ENCODE peak calls at places on chromosome 6, in ten cellular contexts. One of them, this sample, is unnamed.

GRCh38 chr6:11174245-11174616 is 58.2 kb downstream of the NEDD9 start:
- DNase-seq in A549: no peak
- DNase-seq in Peyer's patch: no peak
- DNase-seq in H9: no peak
- DNase-seq in sigmoid colon: no peak
- DNase-seq in AG04449: no peak
- DNase-seq in epithelial cell of esophagus: no peak
- DNase-seq in GM06990: no peak
- DNase-seq in colonic mucosa: peak
- DNase-seq in astrocyte of the cerebellum: no peak
- DNase-seq in this sample: no peak

GRCh38 chr6:87730310-87730709 is 28.3 kb upstream of the AKIRIN2 start:
- DNase-seq in sigmoid colon: peak
- DNase-seq in colonic mucosa: peak
- DNase-seq in astrocyte of the cerebellum: no peak
- DNase-seq in A549: no peak
- DNase-seq in GM06990: no peak
- DNase-seq in AG04449: no peak
- DNase-seq in Peyer's patch: no peak
- DNase-seq in H9: no peak
- DNase-seq in epithelial cell of esophagus: peak
- DNase-seq in this sample: peak

GRCh38 chr6:106117579-106117978 is 31.4 kb downstream of the PRDM1 start:
- DNase-seq in epithelial cell of esophagus: no peak
- DNase-seq in colonic mucosa: no peak
- DNase-seq in AG04449: no peak
- DNase-seq in H9: no peak
- DNase-seq in astrocyte of the cerebellum: no peak
- DNase-seq in sigmoid colon: no peak
- DNase-seq in A549: no peak
- DNase-seq in Peyer's patch: peak
- DNase-seq in GM06990: no peak
- DNase-seq in this sample: no peak

GRCh38 chr6:125764105-125764671 is 14.8 kb downstream of the HEY2 start:
- DNase-seq in GM06990: no peak
- DNase-seq in epithelial cell of esophagus: no peak
- DNase-seq in H9: no peak
- DNase-seq in A549: no peak
- DNase-seq in astrocyte of the cerebellum: no peak
- DNase-seq in sigmoid colon: no peak
- DNase-seq in AG04449: no peak
- DNase-seq in colonic mucosa: no peak
- DNase-seq in Peyer's patch: no peak
- DNase-seq in this sample: no peak

GRCh38 chr6:170522565-170523183 is 30.4 kb downstream of the PSMB1 start:
- DNase-seq in GM06990: no peak
- DNase-seq in epithelial cell of esophagus: peak
- DNase-seq in colonic mucosa: no peak
- DNase-seq in H9: peak
- DNase-seq in Peyer's patch: no peak
- DNase-seq in A549: no peak
- DNase-seq in astrocyte of the cerebellum: no peak
- DNase-seq in AG04449: no peak
- DNase-seq in sigmoid colon: no peak
- DNase-seq in this sample: peak

GRCh38 chr6:108133594-108134179 is 32.1 kb upstream of the NR2E1 start:
- DNase-seq in epithelial cell of esophagus: peak
- DNase-seq in Peyer's patch: no peak
- DNase-seq in AG04449: peak
- DNase-seq in GM06990: no peak
- DNase-seq in A549: peak
- DNase-seq in astrocyte of the cerebellum: peak
- DNase-seq in colonic mucosa: peak
- DNase-seq in sigmoid colon: peak
- DNase-seq in H9: peak
- DNase-seq in this sample: peak

GRCh38 chr6:79070206-79070825 is 7.7 kb downstream of the PHIP start:
- DNase-seq in A549: no peak
- DNase-seq in epithelial cell of esophagus: no peak
- DNase-seq in AG04449: no peak
- DNase-seq in astrocyte of the cerebellum: no peak
- DNase-seq in colonic mucosa: no peak
- DNase-seq in H9: no peak
- DNase-seq in Peyer's patch: no peak
- DNase-seq in GM06990: peak
- DNase-seq in sigmoid colon: no peak
- DNase-seq in this sample: no peak

GRCh38 chr6:133983099-133983939 is 30.3 kb downstream of the TBPL1 start:
- DNase-seq in H9: no peak
- DNase-seq in epithelial cell of esophagus: peak
- DNase-seq in Peyer's patch: no peak
- DNase-seq in A549: no peak
- DNase-seq in sigmoid colon: no peak
- DNase-seq in astrocyte of the cerebellum: no peak
- DNase-seq in GM06990: no peak
- DNase-seq in colonic mucosa: no peak
- DNase-seq in AG04449: peak
- DNase-seq in this sample: peak

GRCh38 chr6:37244430-37245310 is 12.9 kb upstream of the TBC1D22B start:
- DNase-seq in Peyer's patch: peak
- DNase-seq in A549: no peak
- DNase-seq in GM06990: no peak
- DNase-seq in colonic mucosa: peak
- DNase-seq in sigmoid colon: peak
- DNase-seq in H9: no peak
- DNase-seq in AG04449: peak
- DNase-seq in astrocyte of the cerebellum: peak
- DNase-seq in epithelial cell of esophagus: peak
- DNase-seq in this sample: peak

GRCh38 chr6:111721677-111722219 is 116.1 kb upstream of the TRAF3IP2 start:
- DNase-seq in GM06990: no peak
- DNase-seq in epithelial cell of esophagus: peak
- DNase-seq in H9: peak
- DNase-seq in Peyer's patch: peak
- DNase-seq in colonic mucosa: peak
- DNase-seq in AG04449: no peak
- DNase-seq in A549: peak
- DNase-seq in sigmoid colon: no peak
- DNase-seq in astrocyte of the cerebellum: no peak
- DNase-seq in this sample: peak

GRCh38 chr6:31216208-31216898 is 45.9 kb upstream of the POU5F1 start:
- DNase-seq in GM06990: no peak
- DNase-seq in astrocyte of the cerebellum: no peak
- DNase-seq in epithelial cell of esophagus: peak
- DNase-seq in A549: no peak
- DNase-seq in sigmoid colon: no peak
- DNase-seq in AG04449: no peak
- DNase-seq in colonic mucosa: peak
- DNase-seq in H9: no peak
- DNase-seq in Peyer's patch: no peak
- DNase-seq in this sample: no peak

GRCh38 chr6:158262082-158262481 is 50.2 kb upstream of the TULP4 start:
- DNase-seq in Peyer's patch: no peak
- DNase-seq in epithelial cell of esophagus: no peak
- DNase-seq in GM06990: no peak
- DNase-seq in A549: no peak
- DNase-seq in sigmoid colon: no peak
- DNase-seq in AG04449: no peak
- DNase-seq in colonic mucosa: no peak
- DNase-seq in H9: no peak
- DNase-seq in astrocyte of the cerebellum: no peak
- DNase-seq in this sample: no peak

GRCh38 chr6:25962368-25963127 is at the start of gene TRIM38:
- DNase-seq in AG04449: peak
- DNase-seq in GM06990: peak
- DNase-seq in sigmoid colon: peak
- DNase-seq in epithelial cell of esophagus: peak
- DNase-seq in H9: peak
- DNase-seq in colonic mucosa: peak
- DNase-seq in A549: peak
- DNase-seq in astrocyte of the cerebellum: peak
- DNase-seq in Peyer's patch: peak
- DNase-seq in this sample: peak

GRCh38 chr6:62013719-62014118 is 272.3 kb downstream of the KHDRBS2 start:
- DNase-seq in astrocyte of the cerebellum: no peak
- DNase-seq in epithelial cell of esophagus: no peak
- DNase-seq in AG04449: no peak
- DNase-seq in H9: no peak
- DNase-seq in sigmoid colon: no peak
- DNase-seq in A549: no peak
- DNase-seq in Peyer's patch: no peak
- DNase-seq in GM06990: no peak
- DNase-seq in colonic mucosa: no peak
- DNase-seq in this sample: no peak

GRCh38 chr6:143607959-143608358 is 69.8 kb upstream of the PHACTR2 start:
- DNase-seq in astrocyte of the cerebellum: no peak
- DNase-seq in colonic mucosa: no peak
- DNase-seq in A549: no peak
- DNase-seq in epithelial cell of esophagus: peak
- DNase-seq in GM06990: no peak
- DNase-seq in H9: no peak
- DNase-seq in sigmoid colon: no peak
- DNase-seq in Peyer's patch: no peak
- DNase-seq in AG04449: no peak
- DNase-seq in this sample: no peak

GRCh38 chr6:125974214-125974866 is 12.0 kb upstream of the TRMT11 start:
- DNase-seq in astrocyte of the cerebellum: peak
- DNase-seq in epithelial cell of esophagus: peak
- DNase-seq in AG04449: no peak
- DNase-seq in sigmoid colon: no peak
- DNase-seq in colonic mucosa: no peak
- DNase-seq in Peyer's patch: no peak
- DNase-seq in H9: no peak
- DNase-seq in GM06990: no peak
- DNase-seq in A549: peak
- DNase-seq in this sample: peak

GRCh38 chr6:157273756-157274088 is 49.6 kb downstream of the TMEM242 start:
- DNase-seq in astrocyte of the cerebellum: no peak
- DNase-seq in H9: peak
- DNase-seq in epithelial cell of esophagus: peak
- DNase-seq in AG04449: no peak
- DNase-seq in GM06990: peak
- DNase-seq in sigmoid colon: no peak
- DNase-seq in Peyer's patch: peak
- DNase-seq in colonic mucosa: peak
- DNase-seq in A549: peak
- DNase-seq in this sample: no peak

DNA sequence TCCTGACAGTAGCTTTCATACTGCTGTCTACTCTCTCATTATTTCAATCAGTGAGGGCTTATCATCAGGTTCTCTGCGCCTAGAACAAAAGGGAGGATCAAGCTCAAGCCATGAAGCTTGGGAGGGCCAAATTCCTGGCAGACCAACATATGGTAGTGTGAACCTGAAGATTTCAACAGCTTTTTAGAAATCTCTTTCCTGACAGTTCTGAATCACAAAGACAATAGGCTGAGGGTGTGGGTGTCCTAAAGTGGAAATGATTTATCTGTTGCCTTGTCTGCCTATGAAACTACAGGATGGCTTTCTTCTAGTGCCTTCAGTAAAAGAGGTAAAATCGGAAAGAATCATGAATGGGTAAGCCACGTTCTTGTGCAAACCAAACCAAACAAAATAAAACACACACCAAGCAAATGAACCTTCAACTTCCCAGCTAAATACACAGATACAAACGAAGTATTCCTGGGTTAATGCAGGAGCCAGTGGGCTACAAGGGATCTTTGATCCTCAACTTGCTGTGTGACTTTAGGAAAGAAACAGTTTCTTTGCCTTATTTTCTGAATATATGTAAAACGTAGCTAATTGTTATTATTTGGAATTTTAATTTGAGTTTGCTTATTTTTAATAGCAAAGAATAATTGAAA is 2.7 kb upstream of the RHAG start:
- DNase-seq in AG04449: no peak
- DNase-seq in H9: no peak
- DNase-seq in epithelial cell of esophagus: no peak
- DNase-seq in astrocyte of the cerebellum: no peak
- DNase-seq in GM06990: no peak
- DNase-seq in Peyer's patch: no peak
- DNase-seq in colonic mucosa: no peak
- DNase-seq in A549: no peak
- DNase-seq in sigmoid colon: no peak
- DNase-seq in this sample: no peak
- TF ChIP-seq CTCF in AG04449: no peak
- TF ChIP-seq CTCF in H9: no peak
- TF ChIP-seq CTCF in epithelial cell of esophagus: no peak
- TF ChIP-seq CTCF in astrocyte of the cerebellum: no peak
- TF ChIP-seq CTCF in GM06990: no peak
- TF ChIP-seq CTCF in Peyer's patch: no peak
- TF ChIP-seq CTCF in colonic mucosa: no peak
- TF ChIP-seq CTCF in A549: no peak
- TF ChIP-seq CTCF in sigmoid colon: no peak
- TF ChIP-seq CTCF in this sample: no peak

GRCh38 chr6:51753635-51754034 is 333.8 kb downstream of the PKHD1 start:
- DNase-seq in astrocyte of the cerebellum: no peak
- DNase-seq in A549: no peak
- DNase-seq in epithelial cell of esophagus: peak
- DNase-seq in H9: peak
- DNase-seq in sigmoid colon: no peak
- DNase-seq in Peyer's patch: no peak
- DNase-seq in AG04449: no peak
- DNase-seq in colonic mucosa: peak
- DNase-seq in GM06990: no peak
- DNase-seq in this sample: no peak
- TF ChIP-seq CTCF in astrocyte of the cerebellum: no peak
- TF ChIP-seq CTCF in A549: no peak
- TF ChIP-seq CTCF in epithelial cell of esophagus: peak
- TF ChIP-seq CTCF in H9: peak
- TF ChIP-seq CTCF in sigmoid colon: no peak
- TF ChIP-seq CTCF in Peyer's patch: peak
- TF ChIP-seq CTCF in AG04449: no peak
- TF ChIP-seq CTCF in colonic mucosa: no peak
- TF ChIP-seq CTCF in GM06990: peak
- TF ChIP-seq CTCF in this sample: no peak

DNA sequence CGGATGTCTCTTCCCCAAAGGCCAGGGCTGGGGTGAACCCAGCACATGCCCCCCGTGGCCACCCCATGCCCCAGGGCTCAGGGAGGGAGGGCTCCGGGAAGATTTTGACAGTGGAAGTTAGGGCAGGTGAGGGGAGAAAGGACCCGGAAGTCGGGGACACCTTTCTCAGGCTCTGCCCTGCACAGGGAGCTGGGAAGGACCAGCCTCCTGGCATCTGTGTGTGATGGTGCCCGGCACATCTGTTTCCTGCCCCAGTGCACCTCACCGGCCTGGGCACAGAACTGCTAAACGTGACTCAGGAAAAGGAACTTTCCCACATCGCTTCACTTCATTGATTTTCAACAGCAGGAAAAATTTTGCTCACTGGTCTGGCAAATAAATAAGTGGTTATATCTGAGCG is 141.1 kb upstream of the AFDN start:
- DNase-seq in AG04449: no peak
- DNase-seq in epithelial cell of esophagus: no peak
- DNase-seq in sigmoid colon: no peak
- DNase-seq in Peyer's patch: no peak
- DNase-seq in GM06990: no peak
- DNase-seq in H9: no peak
- DNase-seq in A549: no peak
- DNase-seq in colonic mucosa: no peak
- DNase-seq in astrocyte of the cerebellum: no peak
- DNase-seq in this sample: no peak
- TF ChIP-seq CTCF in AG04449: no peak
- TF ChIP-seq CTCF in epithelial cell of esophagus: no peak
- TF ChIP-seq CTCF in sigmoid colon: no peak
- TF ChIP-seq CTCF in Peyer's patch: no peak
- TF ChIP-seq CTCF in GM06990: no peak
- TF ChIP-seq CTCF in H9: no peak
- TF ChIP-seq CTCF in A549: no peak
- TF ChIP-seq CTCF in colonic mucosa: no peak
- TF ChIP-seq CTCF in astrocyte of the cerebellum: no peak
- TF ChIP-seq CTCF in this sample: no peak

GRCh38 chr6:169121013-169121412 is 132.6 kb downstream of the THBS2 start:
- DNase-seq in astrocyte of the cerebellum: no peak
- DNase-seq in H9: no peak
- DNase-seq in sigmoid colon: no peak
- DNase-seq in Peyer's patch: no peak
- DNase-seq in GM06990: no peak
- DNase-seq in AG04449: no peak
- DNase-seq in epithelial cell of esophagus: no peak
- DNase-seq in colonic mucosa: no peak
- DNase-seq in A549: no peak
- DNase-seq in this sample: no peak
- TF ChIP-seq CTCF in astrocyte of the cerebellum: peak
- TF ChIP-seq CTCF in H9: peak
- TF ChIP-seq CTCF in sigmoid colon: no peak
- TF ChIP-seq CTCF in Peyer's patch: no peak
- TF ChIP-seq CTCF in GM06990: no peak
- TF ChIP-seq CTCF in AG04449: no peak
- TF ChIP-seq CTCF in epithelial cell of esophagus: no peak
- TF ChIP-seq CTCF in colonic mucosa: no peak
- TF ChIP-seq CTCF in A549: no peak
- TF ChIP-seq CTCF in this sample: no peak